ENCODE peak calls at places on chromosomes 6 and 20, in six cellular contexts. One of them, this sample, is unnamed.

GRCh38 chr20:20731945-20732296 is 19.5 kb upstream of the RALGAPA2 start:
- DNase-seq in left lung: no peak
- DNase-seq in heart left ventricle: no peak
- DNase-seq in foreskin fibroblast: no peak
- DNase-seq in endothelial cell: no peak
- DNase-seq in RWPE1: peak
- DNase-seq in this sample: no peak

GRCh38 chr6:137656735-137657134 is 162.5 kb upstream of the OLIG3 start:
- DNase-seq in foreskin fibroblast: no peak
- DNase-seq in heart left ventricle: no peak
- DNase-seq in RWPE1: no peak
- DNase-seq in left lung: no peak
- DNase-seq in endothelial cell: no peak
- DNase-seq in this sample: no peak

GRCh38 chr6:13924146-13924948 is 405 bp upstream of the RNF182 start:
- DNase-seq in endothelial cell: peak
- DNase-seq in RWPE1: no peak
- DNase-seq in foreskin fibroblast: peak
- DNase-seq in heart left ventricle: no peak
- DNase-seq in left lung: peak
- DNase-seq in this sample: no peak

GRCh38 chr6:144477396-144477795 is 192.3 kb downstream of the UTRN start:
- DNase-seq in heart left ventricle: no peak
- DNase-seq in endothelial cell: no peak
- DNase-seq in RWPE1: no peak
- DNase-seq in left lung: no peak
- DNase-seq in foreskin fibroblast: peak
- DNase-seq in this sample: no peak

GRCh38 chr6:168217880-168218537 is 101.6 kb downstream of the DACT2 start:
- DNase-seq in foreskin fibroblast: no peak
- DNase-seq in heart left ventricle: no peak
- DNase-seq in left lung: peak
- DNase-seq in endothelial cell: no peak
- DNase-seq in RWPE1: no peak
- DNase-seq in this sample: no peak

GRCh38 chr6:149985506-149985937 is 21.8 kb downstream of the ULBP1 start:
- DNase-seq in foreskin fibroblast: no peak
- DNase-seq in heart left ventricle: no peak
- DNase-seq in RWPE1: no peak
- DNase-seq in left lung: no peak
- DNase-seq in endothelial cell: no peak
- DNase-seq in this sample: no peak

GRCh38 chr6:7373739-7374138 is 15.8 kb downstream of the CAGE1 start:
- DNase-seq in left lung: no peak
- DNase-seq in endothelial cell: no peak
- DNase-seq in foreskin fibroblast: no peak
- DNase-seq in heart left ventricle: no peak
- DNase-seq in RWPE1: no peak
- DNase-seq in this sample: no peak

GRCh38 chr6:139313229-139313628 is 21.4 kb upstream of the TXLNB start:
- DNase-seq in RWPE1: no peak
- DNase-seq in endothelial cell: no peak
- DNase-seq in left lung: no peak
- DNase-seq in foreskin fibroblast: no peak
- DNase-seq in heart left ventricle: no peak
- DNase-seq in this sample: no peak

GRCh38 chr6:333379-334002 is 41.2 kb downstream of the DUSP22 start:
- DNase-seq in left lung: no peak
- DNase-seq in endothelial cell: no peak
- DNase-seq in RWPE1: no peak
- DNase-seq in foreskin fibroblast: no peak
- DNase-seq in heart left ventricle: no peak
- DNase-seq in this sample: no peak

GRCh38 chr6:27019651-27020552 is 227.6 kb upstream of the PRSS16 start:
- DNase-seq in left lung: peak
- DNase-seq in RWPE1: peak
- DNase-seq in endothelial cell: peak
- DNase-seq in foreskin fibroblast: peak
- DNase-seq in heart left ventricle: peak
- DNase-seq in this sample: peak

GRCh38 chr6:26653007-26653406 is 6.5 kb downstream of the ZNF322 start:
- DNase-seq in RWPE1: no peak
- DNase-seq in left lung: no peak
- DNase-seq in endothelial cell: no peak
- DNase-seq in foreskin fibroblast: no peak
- DNase-seq in heart left ventricle: no peak
- DNase-seq in this sample: no peak

GRCh38 chr20:24638546-24639166 is 169.2 kb downstream of the SYNDIG1 start:
- DNase-seq in left lung: no peak
- DNase-seq in RWPE1: no peak
- DNase-seq in heart left ventricle: no peak
- DNase-seq in endothelial cell: no peak
- DNase-seq in foreskin fibroblast: no peak
- DNase-seq in this sample: no peak

GRCh38 chr6:67629268-67629667 is 1005.8 kb upstream of the ADGRB3 start:
- DNase-seq in left lung: no peak
- DNase-seq in RWPE1: no peak
- DNase-seq in foreskin fibroblast: peak
- DNase-seq in endothelial cell: no peak
- DNase-seq in heart left ventricle: no peak
- DNase-seq in this sample: no peak

GRCh38 chr6:14501240-14501639 is 383.7 kb downstream of the CD83 start:
- DNase-seq in heart left ventricle: no peak
- DNase-seq in left lung: no peak
- DNase-seq in endothelial cell: no peak
- DNase-seq in RWPE1: no peak
- DNase-seq in foreskin fibroblast: no peak
- DNase-seq in this sample: no peak

GRCh38 chr6:37452522-37452921 is 19.5 kb downstream of the CMTR1 start:
- DNase-seq in foreskin fibroblast: no peak
- DNase-seq in RWPE1: no peak
- DNase-seq in left lung: no peak
- DNase-seq in endothelial cell: no peak
- DNase-seq in heart left ventricle: no peak
- DNase-seq in this sample: no peak

GRCh38 chr6:167141667-167142432 is 15.9 kb downstream of the GPR31 start:
- DNase-seq in endothelial cell: peak
- DNase-seq in RWPE1: peak
- DNase-seq in left lung: peak
- DNase-seq in heart left ventricle: peak
- DNase-seq in foreskin fibroblast: no peak
- DNase-seq in this sample: no peak

DNA sequence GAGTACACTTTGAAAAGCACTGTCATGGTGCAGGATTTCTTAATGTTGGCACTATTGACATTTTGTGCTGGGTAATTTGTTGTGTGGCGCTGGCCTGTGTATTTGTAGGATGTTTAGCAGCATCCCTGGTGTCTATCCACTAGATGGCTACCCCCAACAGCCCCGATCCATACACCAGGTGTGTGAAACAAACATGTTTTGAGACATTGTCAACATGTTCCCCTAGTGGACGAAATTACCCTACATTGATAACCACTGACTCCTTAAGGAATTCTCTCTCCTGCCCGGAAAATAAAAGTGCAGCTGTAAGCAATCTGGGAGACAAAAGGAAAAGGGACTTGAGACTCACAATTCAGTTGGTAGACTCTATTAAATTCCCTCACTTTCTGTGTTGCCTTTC is 52.6 kb upstream of the TMEM200A start:
- DNase-seq in heart left ventricle: no peak
- DNase-seq in RWPE1: no peak
- DNase-seq in left lung: no peak
- DNase-seq in endothelial cell: no peak
- DNase-seq in foreskin fibroblast: no peak
- DNase-seq in this sample: no peak
- TF ChIP-seq CTCF in heart left ventricle: no peak
- TF ChIP-seq CTCF in RWPE1: no peak
- TF ChIP-seq CTCF in left lung: no peak
- TF ChIP-seq CTCF in endothelial cell: peak
- TF ChIP-seq CTCF in foreskin fibroblast: no peak
- TF ChIP-seq CTCF in this sample: no peak

GRCh38 chr6:33571637-33572316 is 8.3 kb downstream of the BAK1 start:
- DNase-seq in heart left ventricle: no peak
- DNase-seq in foreskin fibroblast: no peak
- DNase-seq in endothelial cell: no peak
- DNase-seq in left lung: no peak
- DNase-seq in RWPE1: no peak
- DNase-seq in this sample: no peak

GRCh38 chr6:33568826-33569570 is 11.1 kb downstream of the BAK1 start:
- DNase-seq in RWPE1: no peak
- DNase-seq in foreskin fibroblast: no peak
- DNase-seq in heart left ventricle: no peak
- DNase-seq in endothelial cell: no peak
- DNase-seq in left lung: no peak
- DNase-seq in this sample: no peak

GRCh38 chr6:33575211-33575610 is 4.9 kb downstream of the BAK1 start:
- DNase-seq in left lung: no peak
- DNase-seq in foreskin fibroblast: no peak
- DNase-seq in endothelial cell: no peak
- DNase-seq in heart left ventricle: no peak
- DNase-seq in RWPE1: no peak
- DNase-seq in this sample: no peak

GRCh38 chr6:33566182-33567084 is 13.6 kb downstream of the BAK1 start:
- DNase-seq in heart left ventricle: no peak
- DNase-seq in left lung: no peak
- DNase-seq in foreskin fibroblast: peak
- DNase-seq in RWPE1: peak
- DNase-seq in endothelial cell: no peak
- DNase-seq in this sample: no peak

DNA sequence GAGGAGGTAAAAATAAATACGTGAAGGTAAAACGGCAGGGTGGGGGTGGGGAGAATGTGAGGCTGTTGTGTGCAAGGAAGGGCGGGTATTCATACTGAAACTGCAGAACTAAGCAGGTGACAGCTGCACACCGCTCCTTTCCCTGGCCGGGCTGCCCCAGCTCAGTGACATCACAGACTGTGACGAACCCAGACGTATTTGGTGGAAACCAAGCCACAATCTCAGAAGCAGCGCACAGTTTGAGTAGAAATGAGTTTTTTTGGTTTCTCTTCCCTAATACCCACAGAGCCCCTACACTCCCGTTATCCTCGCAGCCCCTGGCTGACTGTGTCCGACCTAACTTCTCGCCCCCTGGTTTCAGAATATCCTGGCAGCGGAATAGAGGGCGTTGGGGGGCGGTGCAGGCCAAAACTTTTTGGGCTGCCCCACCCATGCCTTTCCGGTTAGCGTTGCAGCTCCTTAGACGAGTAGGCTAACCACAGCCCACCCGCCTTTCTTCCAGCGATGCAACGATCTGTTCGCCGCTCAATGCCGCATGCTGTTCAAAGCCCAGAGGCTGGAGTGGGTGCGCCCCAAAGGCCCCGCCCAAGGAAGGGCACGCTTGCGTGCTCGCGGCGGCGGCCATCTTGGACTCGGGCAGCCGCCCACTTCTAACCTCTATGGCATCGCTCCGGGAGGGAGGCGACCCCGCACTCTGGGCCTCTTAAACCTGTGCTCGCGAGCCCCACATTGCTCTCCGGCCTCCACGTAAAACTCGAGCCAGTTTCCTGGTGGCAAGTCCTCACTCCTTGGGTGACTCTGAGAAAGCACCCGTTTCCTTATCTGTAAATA is 9.1 kb downstream of the BAK1 start:
- DNase-seq in RWPE1: peak
- DNase-seq in endothelial cell: peak
- DNase-seq in foreskin fibroblast: peak
- DNase-seq in heart left ventricle: peak
- DNase-seq in left lung: peak
- DNase-seq in this sample: peak
- TF ChIP-seq CTCF in RWPE1: no peak
- TF ChIP-seq CTCF in endothelial cell: no peak
- TF ChIP-seq CTCF in foreskin fibroblast: no peak
- TF ChIP-seq CTCF in heart left ventricle: no peak
- TF ChIP-seq CTCF in left lung: no peak
- TF ChIP-seq CTCF in this sample: no peak

GRCh38 chr6:129754750-129755149 is 44.8 kb upstream of the ARHGAP18 start:
- DNase-seq in foreskin fibroblast: no peak
- DNase-seq in heart left ventricle: no peak
- DNase-seq in left lung: no peak
- DNase-seq in endothelial cell: no peak
- DNase-seq in RWPE1: no peak
- DNase-seq in this sample: no peak
- TF ChIP-seq CTCF in foreskin fibroblast: no peak
- TF ChIP-seq CTCF in heart left ventricle: no peak
- TF ChIP-seq CTCF in left lung: no peak
- TF ChIP-seq CTCF in endothelial cell: no peak
- TF ChIP-seq CTCF in RWPE1: no peak
- TF ChIP-seq CTCF in this sample: no peak

DNA sequence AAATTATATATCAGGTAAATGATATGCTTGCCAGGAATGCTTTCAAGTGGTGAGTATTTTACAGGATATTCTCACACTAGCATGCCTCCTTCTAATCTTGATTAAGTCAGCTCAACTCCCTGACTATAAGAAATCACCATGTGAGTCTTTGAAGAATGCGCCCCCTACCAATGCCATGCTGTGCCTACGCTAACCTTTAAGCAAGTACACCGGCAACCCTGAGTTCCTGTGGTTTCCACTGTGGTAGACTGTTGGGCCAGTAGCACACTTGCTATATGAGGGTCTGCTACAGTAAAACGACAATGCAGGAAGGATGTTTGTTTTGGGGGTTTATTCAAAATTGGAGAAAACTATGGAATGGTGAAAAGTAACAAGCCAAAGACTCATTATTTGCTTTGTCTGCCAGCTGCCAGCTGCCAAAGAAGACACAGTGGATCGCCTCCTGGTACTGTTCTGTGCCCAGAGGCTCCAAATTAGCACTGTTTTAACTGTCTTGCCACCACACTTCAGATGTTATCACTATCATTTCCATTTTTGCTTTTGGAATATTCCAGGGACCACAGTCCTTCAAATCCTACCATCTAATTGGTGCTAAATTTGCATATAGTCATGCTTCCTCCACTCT is 333.5 kb downstream of the RNGTT start:
- DNase-seq in left lung: no peak
- DNase-seq in foreskin fibroblast: no peak
- DNase-seq in heart left ventricle: no peak
- DNase-seq in endothelial cell: peak
- DNase-seq in RWPE1: no peak
- DNase-seq in this sample: no peak
- TF ChIP-seq CTCF in left lung: no peak
- TF ChIP-seq CTCF in foreskin fibroblast: no peak
- TF ChIP-seq CTCF in heart left ventricle: no peak
- TF ChIP-seq CTCF in endothelial cell: no peak
- TF ChIP-seq CTCF in RWPE1: no peak
- TF ChIP-seq CTCF in this sample: no peak

GRCh38 chr6:107418118-107418517 is 41.2 kb downstream of the PDSS2 start:
- DNase-seq in left lung: no peak
- DNase-seq in foreskin fibroblast: peak
- DNase-seq in heart left ventricle: no peak
- DNase-seq in endothelial cell: no peak
- DNase-seq in RWPE1: no peak
- DNase-seq in this sample: no peak
- TF ChIP-seq CTCF in left lung: no peak
- TF ChIP-seq CTCF in foreskin fibroblast: peak
- TF ChIP-seq CTCF in heart left ventricle: no peak
- TF ChIP-seq CTCF in endothelial cell: peak
- TF ChIP-seq CTCF in RWPE1: no peak
- TF ChIP-seq CTCF in this sample: no peak

This sample was measured in dorsolateral prefrontal cortex.